ENCODE peak calls at places on chromosomes 4 and X, in six cellular contexts. B is WTC11, W is RWPE1, O is WERI-Rb-1, N is PC-3, K is lung. X is an unnamed sample.

GRCh38 chrX:8084023-8084422 is 87.0 kb downstream of the VCX2 start:
- DNase-seq in B (no peak), W (peak; percentile 26), O (no peak), N (peak; percentile 13), K (no peak), X (no peak)

GRCh38 chr4:174255790-174256189 is 27.7 kb downstream of the FBXO8 start:
- DNase-seq in B (no peak), W (no peak), O (no peak), N (peak; percentile 7), K (no peak), X (peak; percentile 78)

GRCh38 chrX:140141444-140142029 is 176.2 kb upstream of the CXorf66 start:
- DNase-seq in B (peak; percentile 28), W (peak; percentile 21), O (peak; percentile 16), N (peak; percentile 54), K (peak; percentile 42), X (peak; percentile 55)

GRCh38 chrX:275967-276587 is 5.1 kb upstream of the PLCXD1 start:
- DNase-seq in B (peak; percentile 78), W (peak; percentile 45), O (peak; percentile 83), N (peak; percentile 73), K (peak; percentile 80), X (peak; percentile 34)

GRCh38 chr4:40395908-40396806 is 61.0 kb downstream of the CHRNA9 start:
- DNase-seq in B (no peak), W (peak; percentile 48), O (no peak), N (peak; percentile 83), K (peak; percentile 86), X (peak; percentile 51)

GRCh38 chr4:23323436-23323835 is 566.4 kb downstream of the PPARGC1A start:
- DNase-seq in B (no peak), W (no peak), O (no peak), N (no peak), K (no peak), X (no peak)

GRCh38 chrX:16462912-16463311 is 187.0 kb upstream of the S100G start:
- DNase-seq in B (no peak), W (no peak), O (no peak), N (no peak), K (no peak), X (peak; percentile 91)

GRCh38 chr4:87839309-87839946 is 6.7 kb downstream of the MEPE start:
- DNase-seq in B (no peak), W (peak; percentile 35), O (peak; percentile 16), N (peak; percentile 45), K (no peak), X (peak; percentile 61)

GRCh38 chr4:40956726-40957255 is 207.0 kb downstream of the NSUN7 start:
- DNase-seq in B (no peak), W (no peak), O (no peak), N (no peak), K (no peak), X (peak; percentile 71)

GRCh38 chrX:122517781-122518180 is 666.3 kb upstream of the GRIA3 start:
- DNase-seq in B (no peak), W (no peak), O (no peak), N (peak; percentile 42), K (no peak), X (no peak)

GRCh38 chrX:106619797-106620196 is 8.0 kb downstream of the RADX start:
- DNase-seq in B (no peak), W (no peak), O (no peak), N (peak; percentile 34), K (no peak), X (peak; percentile 43)

GRCh38 chr4:123159479-123159878 is 237.1 kb upstream of the NUDT6 start:
- DNase-seq in B (no peak), W (no peak), O (no peak), N (no peak), K (no peak), X (no peak)

GRCh38 chrX:94871640-94872039 is 1197.6 kb downstream of the FAM133A start:
- DNase-seq in B (no peak), W (no peak), O (no peak), N (no peak), K (no peak), X (no peak)

GRCh38 chr4:151921371-151921770 is 160.6 kb upstream of the GATB start:
- DNase-seq in B (no peak), W (peak; percentile 11), O (no peak), N (peak; percentile 41), K (no peak), X (peak; percentile 55)

GRCh38 chrX:34341258-34341657 is 209.1 kb upstream of the FAM47A start:
- DNase-seq in B (no peak), W (no peak), O (no peak), N (peak; percentile 6), K (no peak), X (no peak)

GRCh38 chr4:67134616-67135015 is 410.7 kb downstream of the CENPC start:
- DNase-seq in B (no peak), W (no peak), O (no peak), N (no peak), K (no peak), X (no peak)

GRCh38 chr4:187268940-187269339 is 545.3 kb upstream of the FAT1 start:
- DNase-seq in B (no peak), W (peak; percentile 11), O (no peak), N (peak; percentile 65), K (no peak), X (no peak)

GRCh38 chr4:133856736-133857355 is 344.7 kb downstream of the PABPC4L start:
- DNase-seq in B (no peak), W (no peak), O (no peak), N (peak; percentile 34), K (no peak), X (no peak)

GRCh38 chr4:158895797-158896442 is 127.1 kb downstream of the FNIP2 start:
- DNase-seq in B (peak; percentile 26), W (peak; percentile 4), O (peak; percentile 41), N (peak; percentile 32), K (no peak), X (no peak)

GRCh38 chr4:129223955-129224354 is 128.0 kb downstream of the C4orf33 start:
- DNase-seq in B (no peak), W (no peak), O (no peak), N (no peak), K (no peak), X (no peak)

GRCh38 chr4:129213692-129214091 is 117.7 kb downstream of the C4orf33 start:
- DNase-seq in B (no peak), W (no peak), O (no peak), N (no peak), K (no peak), X (no peak)

GRCh38 chr4:129220254-129220653 is 124.3 kb downstream of the C4orf33 start:
- DNase-seq in B (no peak), W (no peak), O (no peak), N (no peak), K (no peak), X (no peak)

GRCh38 chr4:129218897-129219296 is 122.9 kb downstream of the C4orf33 start:
- DNase-seq in B (no peak), W (no peak), O (no peak), N (peak; percentile 42), K (no peak), X (peak; percentile 35)

GRCh38 chr4:129218355-129218754 is 122.4 kb downstream of the C4orf33 start:
- DNase-seq in B (no peak), W (no peak), O (peak; percentile 65), N (peak; percentile 53), K (no peak), X (peak; percentile 5)
- TF ChIP-seq CTCF in B (no peak), W (peak; percentile 10), O (peak; percentile 71), N (peak; percentile 63), K (no peak), X (no peak)

DNA sequence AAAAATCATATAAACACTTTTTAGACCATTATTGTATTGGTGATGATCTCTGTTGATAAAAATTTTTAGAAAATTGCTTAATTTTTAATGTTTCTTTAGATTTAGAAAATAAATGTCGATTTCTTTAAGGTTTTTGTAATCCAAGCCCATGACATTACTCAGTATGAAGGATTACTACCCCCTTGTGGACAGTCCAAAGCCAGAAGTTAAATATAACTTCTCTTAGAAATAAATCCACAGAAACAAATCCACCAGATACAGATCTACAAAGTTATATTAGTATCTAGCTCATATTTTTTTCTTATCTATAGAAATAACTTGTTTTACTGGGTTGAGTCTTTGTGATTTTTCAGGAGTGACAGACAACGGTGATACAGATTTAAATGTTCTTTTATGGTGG is 18.9 kb downstream of the TIFA start:
- DNase-seq in B (no peak), W (no peak), O (no peak), N (peak; percentile 23), K (no peak), X (peak; percentile 65)
- TF ChIP-seq CTCF in B (no peak), W (peak; percentile 27), O (no peak), N (peak; percentile 63), K (no peak), X (peak; percentile 63)

GRCh38 chr4:175540151-175540550 is 271.9 kb downstream of the GPM6A start:
- DNase-seq in B (no peak), W (peak; percentile 10), O (no peak), N (peak; percentile 68), K (no peak), X (no peak)

GRCh38 chr4:175539498-175539897 is 272.6 kb downstream of the GPM6A start:
- DNase-seq in B (no peak), W (no peak), O (no peak), N (peak; percentile 3), K (no peak), X (no peak)

GRCh38 chr4:175531405-175532091 is 280.5 kb downstream of the GPM6A start:
- DNase-seq in B (no peak), W (peak; percentile 8), O (no peak), N (peak; percentile 77), K (no peak), X (peak; percentile 78)

GRCh38 chr4:175540732-175541131 is 271.3 kb downstream of the GPM6A start:
- DNase-seq in B (no peak), W (no peak), O (no peak), N (no peak), K (no peak), X (no peak)

GRCh38 chr4:175536852-175537453 is 275.1 kb downstream of the GPM6A start:
- DNase-seq in B (no peak), W (peak; percentile 32), O (no peak), N (peak; percentile 84), K (no peak), X (peak; percentile 87)
- TF ChIP-seq CTCF in B (peak; percentile 45), W (peak; percentile 50), O (peak; percentile 35), N (peak; percentile 57), K (no peak), X (peak; percentile 52)

GRCh38 chrX:101229155-101229554 is 9.6 kb downstream of the DRP2 start:
- DNase-seq in B (no peak), W (no peak), O (no peak), N (peak; percentile 58), K (no peak), X (peak; percentile 66)

GRCh38 chrX:101230636-101231035 is 11.1 kb downstream of the DRP2 start:
- DNase-seq in B (no peak), W (no peak), O (no peak), N (peak; percentile 17), K (no peak), X (no peak)

GRCh38 chrX:101231080-101231479 is 11.5 kb downstream of the DRP2 start:
- DNase-seq in B (no peak), W (no peak), O (no peak), N (no peak), K (no peak), X (no peak)

GRCh38 chrX:101237041-101237440 is 17.5 kb downstream of the DRP2 start:
- DNase-seq in B (no peak), W (no peak), O (no peak), N (no peak), K (no peak), X (no peak)

DNA sequence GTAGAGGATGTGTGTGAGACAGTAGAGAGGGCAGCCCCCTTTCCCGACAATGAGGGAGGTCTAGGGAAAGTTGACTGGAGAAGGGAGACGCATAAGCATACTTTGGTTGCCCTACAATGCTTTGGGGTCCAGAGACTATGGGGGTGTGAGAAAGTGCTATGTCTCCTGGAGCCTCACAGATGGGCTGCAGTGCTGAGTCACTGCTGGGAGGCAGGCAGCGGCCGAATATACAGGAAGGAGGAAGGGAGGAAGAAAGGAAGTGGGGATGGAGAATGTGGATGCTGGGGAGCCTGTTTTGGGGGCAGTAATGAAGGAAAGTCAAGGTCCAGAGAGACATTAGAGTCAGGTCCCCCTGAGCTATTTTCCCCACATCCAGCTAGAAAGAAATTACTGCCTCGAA is 12.7 kb downstream of the DRP2 start:
- DNase-seq in B (no peak), W (no peak), O (no peak), N (no peak), K (no peak), X (no peak)
- TF ChIP-seq CTCF in B (no peak), W (no peak), O (no peak), N (no peak), K (no peak), X (no peak)